ENCODE peak calls at places on chromosomes 4 and X, in five cellular contexts. One of them, this sample, is unnamed.

GRCh38 chrX:42098897-42099296 is 175.5 kb upstream of the CASK start:
- DNase-seq in H9: peak; percentile 35
- DNase-seq in neuronal stem cell: no peak
- DNase-seq in IMR-90: no peak
- DNase-seq in mesenchymal stem cell: no peak
- DNase-seq in this sample: no peak

GRCh38 chrX:16603822-16604221 is 46.1 kb upstream of the S100G start:
- DNase-seq in H9: no peak
- DNase-seq in neuronal stem cell: no peak
- DNase-seq in IMR-90: no peak
- DNase-seq in mesenchymal stem cell: no peak
- DNase-seq in this sample: no peak

GRCh38 chrX:41655631-41656030 is 33.1 kb upstream of the GPR34 start:
- DNase-seq in H9: no peak
- DNase-seq in neuronal stem cell: no peak
- DNase-seq in IMR-90: peak; percentile 61
- DNase-seq in mesenchymal stem cell: peak; percentile 1
- DNase-seq in this sample: no peak

GRCh38 chr4:164943192-164943591 is 34.3 kb downstream of the TRIM61 start:
- DNase-seq in H9: no peak
- DNase-seq in neuronal stem cell: no peak
- DNase-seq in IMR-90: no peak
- DNase-seq in mesenchymal stem cell: no peak
- DNase-seq in this sample: peak; percentile 90

GRCh38 chr4:40321671-40322131 is 13.4 kb upstream of the CHRNA9 start:
- DNase-seq in H9: no peak
- DNase-seq in neuronal stem cell: no peak
- DNase-seq in IMR-90: peak; percentile 79
- DNase-seq in mesenchymal stem cell: peak; percentile 86
- DNase-seq in this sample: peak; percentile 61

GRCh38 chrX:41064028-41064427 is 21.2 kb upstream of the USP9X start:
- DNase-seq in H9: no peak
- DNase-seq in neuronal stem cell: no peak
- DNase-seq in IMR-90: peak; percentile 55
- DNase-seq in mesenchymal stem cell: no peak
- DNase-seq in this sample: no peak

GRCh38 chr4:56301181-56302076 is 85.9 kb downstream of the AASDH start:
- DNase-seq in H9: peak; percentile 71
- DNase-seq in neuronal stem cell: peak; percentile 65
- DNase-seq in IMR-90: peak; percentile 86
- DNase-seq in mesenchymal stem cell: peak; percentile 92
- DNase-seq in this sample: peak; percentile 96

GRCh38 chr4:100952590-100952989 is 394.7 kb downstream of the PPP3CA start:
- DNase-seq in H9: no peak
- DNase-seq in neuronal stem cell: no peak
- DNase-seq in IMR-90: no peak
- DNase-seq in mesenchymal stem cell: no peak
- DNase-seq in this sample: no peak

GRCh38 chr4:26936284-26937065 is 75.8 kb downstream of the STIM2 start:
- DNase-seq in H9: no peak
- DNase-seq in neuronal stem cell: no peak
- DNase-seq in IMR-90: peak; percentile 23
- DNase-seq in mesenchymal stem cell: peak; percentile 71
- DNase-seq in this sample: no peak

GRCh38 chrX:16796298-16796697 is 10.0 kb downstream of the TXLNG start:
- DNase-seq in H9: no peak
- DNase-seq in neuronal stem cell: no peak
- DNase-seq in IMR-90: no peak
- DNase-seq in mesenchymal stem cell: no peak
- DNase-seq in this sample: no peak

GRCh38 chrX:2568125-2568524 is 67.3 kb upstream of the DHRSX start:
- DNase-seq in H9: no peak
- DNase-seq in neuronal stem cell: no peak
- DNase-seq in IMR-90: no peak
- DNase-seq in mesenchymal stem cell: no peak
- DNase-seq in this sample: no peak

GRCh38 chr4:185723619-185724150 is 88.3 kb downstream of the SORBS2 start:
- DNase-seq in H9: no peak
- DNase-seq in neuronal stem cell: no peak
- DNase-seq in IMR-90: no peak
- DNase-seq in mesenchymal stem cell: no peak
- DNase-seq in this sample: no peak

GRCh38 chr4:150421612-150422011 is 160.3 kb upstream of the MAB21L2 start:
- DNase-seq in H9: no peak
- DNase-seq in neuronal stem cell: no peak
- DNase-seq in IMR-90: no peak
- DNase-seq in mesenchymal stem cell: no peak
- DNase-seq in this sample: no peak

GRCh38 chrX:128619490-128619889 is 567.3 kb upstream of the ACTRT1 start:
- DNase-seq in H9: no peak
- DNase-seq in neuronal stem cell: no peak
- DNase-seq in IMR-90: no peak
- DNase-seq in mesenchymal stem cell: no peak
- DNase-seq in this sample: no peak

GRCh38 chr4:123359449-123360306 is 36.9 kb upstream of the SPRY1 start:
- DNase-seq in H9: no peak
- DNase-seq in neuronal stem cell: no peak
- DNase-seq in IMR-90: no peak
- DNase-seq in mesenchymal stem cell: no peak
- DNase-seq in this sample: no peak

GRCh38 chr4:40409835-40410234 is 74.7 kb downstream of the CHRNA9 start:
- DNase-seq in H9: no peak
- DNase-seq in neuronal stem cell: no peak
- DNase-seq in IMR-90: peak; percentile 38
- DNase-seq in mesenchymal stem cell: peak; percentile 65
- DNase-seq in this sample: peak; percentile 38

GRCh38 chr4:85610450-85610849 is 135.5 kb downstream of the ARHGAP24 start:
- DNase-seq in H9: no peak
- DNase-seq in neuronal stem cell: no peak
- DNase-seq in IMR-90: no peak
- DNase-seq in mesenchymal stem cell: no peak
- DNase-seq in this sample: no peak

GRCh38 chrX:11016728-11017127 is 94.4 kb upstream of the HCCS start:
- DNase-seq in H9: no peak
- DNase-seq in neuronal stem cell: no peak
- DNase-seq in IMR-90: no peak
- DNase-seq in mesenchymal stem cell: no peak
- DNase-seq in this sample: no peak

GRCh38 chr4:153520871-153521329 is 54.7 kb downstream of the TMEM131L start:
- DNase-seq in H9: no peak
- DNase-seq in neuronal stem cell: no peak
- DNase-seq in IMR-90: no peak
- DNase-seq in mesenchymal stem cell: no peak
- DNase-seq in this sample: no peak

GRCh38 chr4:101356928-101357327 is 9.6 kb upstream of the PPP3CA start:
- DNase-seq in H9: no peak
- DNase-seq in neuronal stem cell: no peak
- DNase-seq in IMR-90: peak; percentile 95
- DNase-seq in mesenchymal stem cell: peak; percentile 73
- DNase-seq in this sample: peak; percentile 97

GRCh38 chrX:114058988-114059418 is 524.9 kb upstream of the HTR2C start:
- DNase-seq in H9: no peak
- DNase-seq in neuronal stem cell: no peak
- DNase-seq in IMR-90: no peak
- DNase-seq in mesenchymal stem cell: no peak
- DNase-seq in this sample: peak; percentile 3

GRCh38 chr4:182881928-182882327 is 35.3 kb downstream of the DCTD start:
- DNase-seq in H9: no peak
- DNase-seq in neuronal stem cell: no peak
- DNase-seq in IMR-90: no peak
- DNase-seq in mesenchymal stem cell: no peak
- DNase-seq in this sample: no peak

GRCh38 chrX:358651-359143 is 28.0 kb downstream of the PPP2R3B start:
- DNase-seq in H9: no peak
- DNase-seq in neuronal stem cell: no peak
- DNase-seq in IMR-90: no peak
- DNase-seq in mesenchymal stem cell: no peak
- DNase-seq in this sample: no peak

GRCh38 chr4:13647012-13647411 is 19.5 kb upstream of the BOD1L1 start:
- DNase-seq in H9: no peak
- DNase-seq in neuronal stem cell: no peak
- DNase-seq in IMR-90: no peak
- DNase-seq in mesenchymal stem cell: no peak
- DNase-seq in this sample: no peak

GRCh38 chr4:98300706-98301105 is 39.5 kb downstream of the RAP1GDS1 start:
- DNase-seq in H9: no peak
- DNase-seq in neuronal stem cell: no peak
- DNase-seq in IMR-90: no peak
- DNase-seq in mesenchymal stem cell: no peak
- DNase-seq in this sample: no peak

GRCh38 chr4:168908859-168909390 is 101.1 kb downstream of the CBR4 start:
- DNase-seq in H9: no peak
- DNase-seq in neuronal stem cell: no peak
- DNase-seq in IMR-90: peak; percentile 28
- DNase-seq in mesenchymal stem cell: peak; percentile 87
- DNase-seq in this sample: peak; percentile 25

GRCh38 chrX:41984628-41985027 is 61.3 kb upstream of the CASK start:
- DNase-seq in H9: no peak
- DNase-seq in neuronal stem cell: no peak
- DNase-seq in IMR-90: no peak
- DNase-seq in mesenchymal stem cell: no peak
- DNase-seq in this sample: peak; percentile 4

GRCh38 chrX:140440891-140441290 is 64.0 kb downstream of the SOX3 start:
- DNase-seq in H9: peak; percentile 38
- DNase-seq in neuronal stem cell: no peak
- DNase-seq in IMR-90: peak; percentile 5
- DNase-seq in mesenchymal stem cell: peak; percentile 20
- DNase-seq in this sample: no peak

GRCh38 chr4:150009533-150009932 is 68.7 kb upstream of the DCLK2 start:
- DNase-seq in H9: no peak
- DNase-seq in neuronal stem cell: no peak
- DNase-seq in IMR-90: peak; percentile 35
- DNase-seq in mesenchymal stem cell: no peak
- DNase-seq in this sample: no peak

DNA sequence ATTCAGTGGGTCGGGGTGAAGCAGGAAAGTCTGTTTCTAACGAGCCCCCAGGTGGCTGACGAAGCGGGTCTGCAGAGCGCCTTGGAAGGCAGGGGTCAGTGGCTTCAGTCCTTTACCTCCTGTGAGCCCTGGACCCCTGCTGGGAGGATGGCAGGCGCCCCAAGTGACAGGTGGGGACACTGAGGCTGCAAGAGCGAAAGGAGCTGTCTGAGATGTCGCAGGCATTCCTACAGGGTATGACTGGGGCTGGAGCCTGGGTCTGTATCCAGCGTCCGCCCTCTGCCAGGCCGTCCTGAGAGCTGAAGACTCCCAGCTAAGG is 103.1 kb downstream of the PSAPL1 start:
- DNase-seq in H9: no peak
- DNase-seq in neuronal stem cell: no peak
- DNase-seq in IMR-90: no peak
- DNase-seq in mesenchymal stem cell: no peak
- DNase-seq in this sample: no peak
- H2AK5ac ChIP-seq in H9: no peak overlapping the region
- H2AK5ac ChIP-seq in neuronal stem cell: peak overlapping the region; percentile 41
- H2AK5ac ChIP-seq in IMR-90: no peak overlapping the region
- H2AK5ac ChIP-seq in mesenchymal stem cell: no peak overlapping the region
- H2AK5ac ChIP-seq in this sample: no peak overlapping the region

GRCh38 chr4:61319156-61319555 is 119.0 kb downstream of the ADGRL3 start:
- DNase-seq in H9: no peak
- DNase-seq in neuronal stem cell: no peak
- DNase-seq in IMR-90: no peak
- DNase-seq in mesenchymal stem cell: no peak
- DNase-seq in this sample: no peak
- H2BK120ac ChIP-seq in H9: no peak overlapping the region
- H2BK120ac ChIP-seq in neuronal stem cell: no peak overlapping the region
- H2BK120ac ChIP-seq in IMR-90: no peak overlapping the region
- H2BK120ac ChIP-seq in mesenchymal stem cell: no peak overlapping the region
- H2BK120ac ChIP-seq in this sample: no peak overlapping the region

DNA sequence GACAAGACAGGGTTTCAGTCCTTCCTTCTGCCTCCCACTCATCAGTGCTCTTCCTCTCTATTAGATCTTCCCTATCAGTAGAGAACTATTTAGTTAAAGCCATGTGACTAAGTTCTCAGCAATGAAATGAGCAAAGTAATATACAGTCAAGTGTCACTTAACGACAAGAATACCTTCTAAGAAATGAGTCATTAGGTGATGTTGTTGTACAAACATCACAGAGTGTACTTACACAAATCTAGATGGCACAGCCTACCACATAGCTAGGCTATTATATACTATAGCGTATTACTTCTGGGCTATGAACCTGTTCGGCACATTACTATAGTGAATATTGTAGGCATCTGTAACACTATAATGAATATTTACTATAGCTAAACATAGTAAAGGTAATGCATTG is 71.3 kb downstream of the POU4F2 start:
- DNase-seq in H9: no peak
- DNase-seq in neuronal stem cell: no peak
- DNase-seq in IMR-90: no peak
- DNase-seq in mesenchymal stem cell: no peak
- DNase-seq in this sample: no peak
- H2AK5ac ChIP-seq in H9: no peak overlapping the region
- H2AK5ac ChIP-seq in neuronal stem cell: no peak overlapping the region
- H2AK5ac ChIP-seq in IMR-90: no peak overlapping the region
- H2AK5ac ChIP-seq in mesenchymal stem cell: no peak overlapping the region
- H2AK5ac ChIP-seq in this sample: no peak overlapping the region

GRCh38 chr4:176358083-176358469 is 38.3 kb downstream of the SPCS3 start:
- DNase-seq in H9: no peak
- DNase-seq in neuronal stem cell: no peak
- DNase-seq in IMR-90: no peak
- DNase-seq in mesenchymal stem cell: no peak
- DNase-seq in this sample: no peak
- H2BK120ac ChIP-seq in H9: no peak overlapping the region
- H2BK120ac ChIP-seq in neuronal stem cell: no peak overlapping the region
- H2BK120ac ChIP-seq in IMR-90: no peak overlapping the region
- H2BK120ac ChIP-seq in mesenchymal stem cell: no peak overlapping the region
- H2BK120ac ChIP-seq in this sample: no peak overlapping the region